ENCODE peak calls at places on chromosome 11, in seven cellular contexts. M is activated T-cell treated with anti-CD3 and anti-CD28 coated beads for 1 hour, T is mucosa of descending colon, O is ACHN, Y is HFFc6, D is nucleus accumbens, C is fibroblast of pulmonary artery. R is an unnamed sample.

GRCh38 chr11:123093686-123094085 is 31.8 kb upstream of the HSPA8 start:
- DNase-seq in M (no peak), T (no peak), O (no peak), Y (no peak), D (no peak), C (no peak), R (no peak)

GRCh38 chr11:94193288-94193687 is 64.6 kb downstream of the PANX1 start:
- DNase-seq in M (no peak), T (no peak), O (peak), Y (peak), D (no peak), C (peak), R (no peak)

GRCh38 chr11:48184452-48184851 is 32.2 kb upstream of the OR4B1 start:
- DNase-seq in M (no peak), T (no peak), O (no peak), Y (no peak), D (no peak), C (no peak), R (no peak)

GRCh38 chr11:11931461-11932055 is 76.9 kb downstream of the DKK3 start:
- DNase-seq in M (no peak), T (no peak), O (peak), Y (peak), D (no peak), C (peak), R (peak)

GRCh38 chr11:1864216-1864615 is 11.3 kb downstream of the LSP1 start:
- DNase-seq in M (no peak), T (peak), O (no peak), Y (no peak), D (no peak), C (peak), R (no peak)

GRCh38 chr11:6606471-6607189 is 3.1 kb downstream of the ILK start:
- DNase-seq in M (peak), T (peak), O (peak), Y (peak), D (peak), C (peak), R (peak)

GRCh38 chr11:130168105-130168504 is 8.5 kb downstream of the ST14 start:
- DNase-seq in M (no peak), T (no peak), O (no peak), Y (peak), D (no peak), C (no peak), R (no peak)

GRCh38 chr11:33147559-33147958 is 13.7 kb downstream of the CSTF3 start:
- DNase-seq in M (no peak), T (no peak), O (no peak), Y (no peak), D (no peak), C (no peak), R (no peak)

GRCh38 chr11:75269896-75270295 is 29.3 kb downstream of the TPBGL start:
- DNase-seq in M (no peak), T (no peak), O (no peak), Y (no peak), D (no peak), C (no peak), R (no peak)

GRCh38 chr11:844693-845644 is 2.3 kb downstream of the TSPAN4 start:
- DNase-seq in M (no peak), T (peak), O (peak), Y (peak), D (peak), C (peak), R (peak)

GRCh38 chr11:61918251-61919112 is 1.1 kb upstream of the RAB3IL1 start:
- DNase-seq in M (no peak), T (peak), O (no peak), Y (no peak), D (no peak), C (peak), R (no peak)

GRCh38 chr11:83293436-83293732 is 7.2 kb upstream of the CCDC90B start:
- DNase-seq in M (no peak), T (no peak), O (no peak), Y (no peak), D (no peak), C (no peak), R (no peak)

GRCh38 chr11:103609117-103610066 is 427.0 kb upstream of the DDI1 start:
- DNase-seq in M (no peak), T (no peak), O (peak), Y (peak), D (no peak), C (peak), R (peak)

GRCh38 chr11:114827043-114827442 is 148.7 kb downstream of the NXPE2 start:
- DNase-seq in M (no peak), T (no peak), O (no peak), Y (no peak), D (no peak), C (no peak), R (no peak)

GRCh38 chr11:8011981-8012444 is 24.9 kb downstream of the EIF3F start:
- DNase-seq in M (no peak), T (no peak), O (peak), Y (peak), D (no peak), C (peak), R (peak)

GRCh38 chr11:109854696-109855095 is 238.5 kb upstream of the ZC3H12C start:
- DNase-seq in M (no peak), T (no peak), O (no peak), Y (no peak), D (no peak), C (no peak), R (no peak)

GRCh38 chr11:131912127-131912526 is 541.7 kb downstream of the NTM start:
- DNase-seq in M (no peak), T (no peak), O (no peak), Y (no peak), D (no peak), C (no peak), R (no peak)

GRCh38 chr11:17601206-17602075 is 54.4 kb downstream of the OTOG start:
- DNase-seq in M (no peak), T (no peak), O (no peak), Y (no peak), D (no peak), C (no peak), R (peak)

GRCh38 chr11:118265954-118266353 is 1.9 kb upstream of the MPZL2 start:
- DNase-seq in M (no peak), T (peak), O (no peak), Y (no peak), D (no peak), C (no peak), R (no peak)

GRCh38 chr11:62880231-62880802 is 379 bp upstream of the SLC3A2 start:
- DNase-seq in M (no peak), T (peak), O (peak), Y (peak), D (no peak), C (peak), R (peak)

GRCh38 chr11:2305862-2306823 is 4.3 kb downstream of the TSPAN32 start:
- DNase-seq in M (no peak), T (peak), O (no peak), Y (peak), D (no peak), C (peak), R (no peak)

GRCh38 chr11:69126286-69126685 is 29.4 kb upstream of the SMIM38 start:
- DNase-seq in M (no peak), T (no peak), O (no peak), Y (no peak), D (no peak), C (no peak), R (no peak)

GRCh38 chr11:81578571-81578970 is 1155.1 kb downstream of the FAM181B start:
- DNase-seq in M (no peak), T (no peak), O (no peak), Y (no peak), D (no peak), C (no peak), R (no peak)

GRCh38 chr11:96015911-96016565 is 92.1 kb upstream of the MTMR2 start:
- DNase-seq in M (no peak), T (no peak), O (no peak), Y (no peak), D (no peak), C (no peak), R (no peak)

GRCh38 chr11:22193348-22194051 is 615 bp downstream of the ANO5 start:
- DNase-seq in M (no peak), T (peak), O (peak), Y (no peak), D (peak), C (no peak), R (no peak)

GRCh38 chr11:45150301-45150700 is 3.9 kb downstream of the PRDM11 start:
- DNase-seq in M (no peak), T (no peak), O (no peak), Y (no peak), D (no peak), C (no peak), R (no peak)

GRCh38 chr11:116394022-116394421 is 378.8 kb downstream of the BUD13 start:
- DNase-seq in M (no peak), T (no peak), O (no peak), Y (no peak), D (no peak), C (no peak), R (no peak)

GRCh38 chr11:76209956-76210885 is 3.9 kb upstream of the WNT11 start:
- DNase-seq in M (no peak), T (peak), O (peak), Y (no peak), D (no peak), C (peak), R (peak)

GRCh38 chr11:67592880-67593624 is 9.4 kb downstream of the GSTP1 start:
- DNase-seq in M (no peak), T (no peak), O (no peak), Y (no peak), D (no peak), C (no peak), R (no peak)

GRCh38 chr11:111499483-111499882 is 12.7 kb downstream of the BTG4 start:
- DNase-seq in M (no peak), T (no peak), O (no peak), Y (no peak), D (no peak), C (no peak), R (no peak)

GRCh38 chr11:127066426-127067090 is 66.0 kb upstream of the KIRREL3 start:
- DNase-seq in M (no peak), T (no peak), O (no peak), Y (no peak), D (no peak), C (no peak), R (no peak)

GRCh38 chr11:29093416-29093815 is 923.4 kb downstream of the KCNA4 start:
- DNase-seq in M (no peak), T (no peak), O (peak), Y (peak), D (no peak), C (peak), R (peak)

GRCh38 chr11:134647066-134647746 is 235.2 kb upstream of the B3GAT1 start:
- DNase-seq in M (no peak), T (no peak), O (no peak), Y (no peak), D (no peak), C (no peak), R (no peak)

R was measured in HTR-8/SVneo.